ENCODE peak calls at places on chromosome 12, in six cellular contexts. R, J, C, B, A and E are unnamed samples.

GRCh38 chr12:52951126-52951525 is 2.2 kb downstream of the KRT18 start:
- DNase-seq in J (no peak), C (no peak), B (no peak), A (no peak), R (no peak), E (no peak)

GRCh38 chr12:19248929-19249602 is 119.5 kb downstream of the PLEKHA5 start:
- DNase-seq in B (no peak), J (no peak), C (no peak), A (peak), R (no peak), E (peak)

GRCh38 chr12:117502633-117503032 is 141.2 kb upstream of the NOS1 start:
- DNase-seq in A (no peak), J (no peak), R (no peak), C (no peak), B (no peak), E (no peak)

GRCh38 chr12:89451876-89452275 is 72.7 kb downstream of the GALNT4 start:
- DNase-seq in B (no peak), R (no peak), J (peak), A (peak), C (no peak), E (peak)

GRCh38 chr12:11717533-11717961 is 68.1 kb downstream of the ETV6 start:
- DNase-seq in R (no peak), C (no peak), B (no peak), J (no peak), A (peak), E (peak)

GRCh38 chr12:91182664-91183455 is at the start of gene DCN:
- DNase-seq in J (no peak), C (no peak), B (no peak), R (no peak), A (peak), E (no peak)

GRCh38 chr12:64522316-64522715 is 70.4 kb downstream of the TBK1 start:
- DNase-seq in B (no peak), C (peak), J (no peak), A (peak), R (no peak), E (no peak)

GRCh38 chr12:130155416-130156073 is 6.7 kb upstream of the FZD10 start:
- DNase-seq in R (no peak), C (no peak), J (no peak), B (no peak), A (no peak), E (peak)

GRCh38 chr12:117236456-117237001 is 46.3 kb upstream of the FBXO21 start:
- DNase-seq in J (peak), R (peak), B (peak), C (peak), A (peak), E (peak)

GRCh38 chr12:117134059-117134458 is 34.8 kb upstream of the TESC start:
- DNase-seq in B (no peak), R (no peak), A (peak), J (no peak), C (peak), E (no peak)

GRCh38 chr12:89768586-89769482 is 60.2 kb upstream of the ATP2B1 start:
- DNase-seq in R (no peak), C (no peak), B (no peak), J (no peak), A (peak), E (peak)

GRCh38 chr12:124049451-124050094 is 76.6 kb downstream of the ZNF664 start:
- DNase-seq in B (no peak), J (no peak), A (no peak), C (no peak), R (no peak), E (no peak)

GRCh38 chr12:62703011-62703380 is 232.0 kb downstream of the PPM1H start:
- DNase-seq in C (no peak), A (peak), J (no peak), B (no peak), R (no peak), E (peak)

GRCh38 chr12:52278530-52278929 is 4.1 kb downstream of the KRT86 start:
- DNase-seq in R (peak), B (no peak), J (no peak), C (no peak), A (no peak), E (no peak)

GRCh38 chr12:128076188-128076587 is 190.8 kb upstream of the TMEM132C start:
- DNase-seq in A (peak), R (no peak), B (no peak), C (no peak), J (no peak), E (peak)

GRCh38 chr12:28708918-28709371 is 440.1 kb upstream of the FAR2 start:
- DNase-seq in A (peak), R (no peak), B (no peak), C (no peak), J (no peak), E (no peak)

GRCh38 chr12:124518051-124518932 is 49.1 kb downstream of the NCOR2 start:
- DNase-seq in B (peak), A (peak), J (peak), C (no peak), R (peak), E (peak)

GRCh38 chr12:71648537-71648936 is 15.1 kb downstream of the ZFC3H1 start:
- DNase-seq in J (no peak), R (no peak), B (no peak), C (no peak), A (no peak), E (peak)

GRCh38 chr12:122079532-122080081 is 1.1 kb downstream of the MLXIP start:
- DNase-seq in A (no peak), C (peak), R (no peak), B (peak), J (no peak), E (no peak)

GRCh38 chr12:64190140-64190539 is 32.0 kb downstream of the KICS2 start:
- DNase-seq in B (no peak), A (no peak), C (no peak), R (no peak), J (no peak), E (no peak)

GRCh38 chr12:108009442-108009841 is 119.6 kb upstream of the WSCD2 start:
- DNase-seq in B (no peak), J (no peak), A (no peak), R (no peak), C (no peak), E (no peak)

GRCh38 chr12:132456186-132456943 is 33.6 kb upstream of the FBRSL1 start:
- DNase-seq in B (no peak), J (no peak), R (no peak), A (no peak), C (no peak), E (no peak)

GRCh38 chr12:59086124-59086523 is 165.8 kb upstream of the LRIG3 start:
- DNase-seq in B (no peak), C (no peak), J (no peak), R (no peak), A (no peak), E (peak)

GRCh38 chr12:97299867-97300266 is 162.7 kb upstream of the RMST start:
- DNase-seq in R (no peak), J (no peak), B (no peak), C (no peak), A (no peak), E (no peak)

GRCh38 chr12:49503674-49504180 is 35.1 kb upstream of the KCNH3 start:
- DNase-seq in A (no peak), C (no peak), R (peak), B (no peak), J (no peak), E (peak)

GRCh38 chr12:49296836-49297694 is 2.1 kb downstream of the PRPH start:
- DNase-seq in A (no peak), B (peak), R (peak), J (no peak), C (no peak), E (peak)

GRCh38 chr12:107912421-107913004 is 138.0 kb downstream of the ASCL4 start:
- DNase-seq in A (peak), J (no peak), R (peak), C (peak), B (peak), E (peak)

GRCh38 chr12:89507015-89507824 is 17.4 kb downstream of the GALNT4 start:
- DNase-seq in C (no peak), A (no peak), R (peak), J (no peak), B (no peak), E (no peak)

GRCh38 chr12:126700115-126700514 is 1566.9 kb upstream of the TMEM132C start:
- DNase-seq in B (no peak), A (no peak), J (no peak), R (no peak), C (no peak), E (no peak)

GRCh38 chr12:110932048-110932447 is 11.7 kb upstream of the MYL2 start:
- DNase-seq in R (no peak), B (no peak), A (no peak), C (no peak), J (no peak), E (no peak)

GRCh38 chr12:32025906-32026305 is 66.7 kb downstream of the RESF1 start:
- DNase-seq in A (no peak), B (no peak), R (no peak), J (no peak), C (peak), E (no peak)

GRCh38 chr12:44589697-44590096 is 286.4 kb downstream of the NELL2 start:
- DNase-seq in R (no peak), B (no peak), A (no peak), J (no peak), C (no peak), E (peak)

GRCh38 chr12:86249856-86250255 is 6.3 kb downstream of the MGAT4C start:
- DNase-seq in J (no peak), B (no peak), A (no peak), C (no peak), R (no peak), E (peak)

GRCh38 chr12:89351489-89352241 is 636 bp downstream of the DUSP6 start:
- DNase-seq in C (no peak), B (peak), J (peak), R (peak), A (peak), E (no peak)

GRCh38 chr12:46483572-46484395 is 111.2 kb upstream of the SLC38A2 start:
- DNase-seq in J (no peak), R (no peak), C (no peak), B (no peak), A (peak), E (peak)

GRCh38 chr12:46209914-46210834 is 58.7 kb downstream of the SLC38A1 start:
- DNase-seq in J (no peak), C (peak), R (peak), B (peak), A (no peak), E (peak)

GRCh38 chr12:49622501-49623141 is 740 bp upstream of the PRPF40B start:
- DNase-seq in J (no peak), R (peak), C (peak), B (peak), A (peak), E (no peak)

GRCh38 chr12:132449565-132450390 is 40.2 kb upstream of the FBRSL1 start:
- DNase-seq in R (no peak), A (no peak), C (no peak), B (no peak), J (no peak), E (no peak)

GRCh38 chr12:122368361-122369073 is 54.0 kb downstream of the CLIP1 start:
- DNase-seq in R (no peak), C (no peak), J (no peak), B (no peak), A (peak), E (peak)

GRCh38 chr12:47307680-47308399 is 228.1 kb upstream of the AMIGO2 start:
- DNase-seq in R (peak), C (peak), B (no peak), A (peak), J (no peak), E (peak)

DNA sequence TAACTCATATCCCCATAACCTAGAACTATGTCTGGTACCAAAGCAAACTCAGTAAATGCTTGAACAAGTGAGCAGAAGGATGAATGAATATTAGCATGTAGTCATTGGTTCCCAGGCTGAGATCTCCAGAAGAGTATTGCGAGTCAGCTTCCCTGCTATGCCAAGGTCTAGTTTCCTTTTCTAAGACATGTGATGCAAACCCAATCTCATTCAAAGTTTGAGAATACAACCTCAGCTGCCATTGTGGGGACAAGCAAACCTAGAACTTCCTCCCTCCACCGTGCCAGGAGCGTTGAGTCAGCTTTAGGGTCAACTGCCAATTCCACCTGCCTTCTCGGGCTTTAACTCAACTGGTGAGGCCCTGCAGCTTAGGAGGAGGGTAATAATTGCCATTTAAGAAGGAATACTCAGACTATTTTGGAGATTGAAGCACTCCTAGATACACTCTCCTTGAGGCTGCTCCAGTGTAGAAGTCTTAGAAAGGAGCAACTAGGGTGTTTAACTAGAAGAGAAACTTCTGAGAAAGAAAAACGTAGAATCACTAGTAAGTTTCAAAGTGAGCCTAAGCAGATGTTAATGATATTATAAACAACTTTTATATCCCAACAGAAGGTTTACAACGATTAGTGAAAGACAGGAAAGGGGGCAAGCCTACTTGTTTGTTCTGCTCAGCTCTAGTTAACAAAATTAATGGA is 96.8 kb downstream of the HELB start:
- DNase-seq in B (no peak), J (no peak), A (no peak), R (no peak), C (no peak), E (peak)
- TF ChIP-seq CTCF in B (no peak), J (no peak), A (no peak), R (no peak), C (no peak), E (no peak)

GRCh38 chr12:94193168-94193567 is 44.8 kb downstream of the PLXNC1 start:
- DNase-seq in B (no peak), A (no peak), C (no peak), R (no peak), J (no peak), E (no peak)
- H3K4me3 ChIP-seq in B (no peak), A (no peak), C (no peak), R (no peak), J (no peak), E (no peak)

GRCh38 chr12:25972783-25973182 is 14.3 kb downstream of the RASSF8 start:
- DNase-seq in J (no peak), C (no peak), B (no peak), A (peak), R (no peak), E (peak)

GRCh38 chr12:25971675-25972035 is 13.2 kb downstream of the RASSF8 start:
- DNase-seq in R (no peak), B (no peak), J (no peak), C (no peak), A (peak), E (no peak)

GRCh38 chr12:25975179-25975578 is 16.7 kb downstream of the RASSF8 start:
- DNase-seq in B (no peak), R (no peak), J (no peak), A (no peak), C (no peak), E (no peak)

GRCh38 chr12:25970082-25970481 is 11.6 kb downstream of the RASSF8 start:
- DNase-seq in B (no peak), J (no peak), C (no peak), R (no peak), A (no peak), E (no peak)

DNA sequence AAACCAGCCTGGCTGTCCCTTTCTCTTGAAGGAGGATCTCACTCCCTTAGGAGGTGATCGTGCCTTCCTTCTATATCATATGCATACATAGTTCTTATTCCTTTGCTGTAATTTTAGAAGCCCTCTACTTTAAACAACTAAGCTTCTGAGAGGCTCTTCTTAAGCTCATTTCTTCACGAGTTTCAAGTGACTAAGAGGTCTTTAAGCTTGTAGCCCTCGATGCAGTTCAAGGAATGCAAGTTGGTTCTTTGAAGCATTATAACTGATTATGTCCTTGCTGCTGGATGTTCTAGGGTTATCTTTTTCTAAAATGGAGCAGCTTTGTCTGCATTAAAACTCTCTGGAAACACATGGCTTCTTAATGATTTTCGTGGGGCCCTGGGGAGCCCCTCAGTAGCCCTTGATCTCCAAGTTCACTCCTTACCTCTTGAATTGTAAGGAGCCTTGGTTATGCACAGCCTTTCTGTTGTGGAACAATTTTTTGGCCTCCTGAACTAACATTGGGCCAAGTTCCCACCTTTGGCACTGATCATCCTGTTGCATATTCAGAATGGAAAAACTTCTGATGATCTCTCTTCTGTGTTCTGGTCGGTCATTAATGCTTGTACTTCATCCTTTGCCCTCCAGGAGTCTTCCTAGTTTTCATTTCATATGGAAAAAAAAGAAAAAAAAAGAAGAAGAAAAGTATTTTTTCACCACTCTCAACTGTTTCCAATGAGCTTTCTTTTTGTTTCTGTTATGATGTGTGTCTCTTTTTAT is 12.6 kb downstream of the RASSF8 start:
- DNase-seq in R (no peak), A (no peak), J (no peak), C (no peak), B (no peak), E (no peak)
- TF ChIP-seq CTCF in R (no peak), A (peak), J (no peak), C (no peak), B (no peak), E (no peak)

GRCh38 chr12:74170645-74171477 is 366.8 kb upstream of the ATXN7L3B start:
- DNase-seq in J (no peak), A (no peak), B (no peak), C (no peak), R (no peak), E (no peak)
- H3K4me3 ChIP-seq in J (no peak), A (no peak), B (no peak), C (no peak), R (no peak), E (no peak)

DNA sequence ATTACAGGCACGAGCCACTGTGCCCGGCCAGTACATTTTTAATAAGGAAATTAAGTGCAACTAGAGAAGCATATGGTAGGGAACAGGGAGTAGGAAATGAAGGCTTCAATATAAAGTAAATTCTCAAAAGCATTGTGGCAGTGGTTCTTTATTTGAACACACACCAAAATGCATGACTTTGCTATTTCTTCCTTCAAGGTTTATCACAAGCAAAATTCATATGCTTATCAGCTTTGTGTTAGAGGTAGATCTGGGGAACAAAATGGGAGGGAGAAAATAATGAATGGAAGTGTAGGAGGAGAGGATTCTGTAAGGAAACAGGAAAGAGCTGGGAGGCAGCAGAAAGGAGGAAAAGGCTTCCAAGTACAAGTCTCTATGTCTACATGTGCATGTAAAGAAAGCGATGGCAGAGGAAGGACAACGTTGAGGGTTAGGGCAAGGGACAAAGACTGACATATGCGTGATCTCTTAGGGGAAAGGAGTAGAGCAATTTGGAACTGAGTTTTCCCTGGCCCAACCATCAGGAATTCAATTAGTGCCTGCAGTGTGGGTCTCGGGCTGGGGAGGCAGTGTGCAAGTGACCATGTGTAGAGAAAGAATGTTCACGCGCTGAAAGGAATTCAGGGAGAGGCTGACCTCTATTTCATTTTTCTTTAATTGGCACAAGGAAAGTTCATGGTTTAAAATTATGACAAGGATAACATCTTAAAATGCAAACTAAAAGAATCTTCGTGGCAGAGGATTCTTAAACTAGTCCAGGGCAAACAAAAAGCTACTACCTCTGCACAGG is 22.9 kb upstream of the RASSF8 start:
- DNase-seq in J (no peak), A (peak), C (no peak), R (no peak), B (no peak), E (no peak)
- TF ChIP-seq CTCF in J (no peak), A (no peak), C (no peak), R (no peak), B (no peak), E (no peak)

GRCh38 chr12:54360717-54361456 is 3.4 kb downstream of the GPR84 start:
- DNase-seq in B (peak), C (peak), J (peak), A (peak), R (peak), E (peak)
- H3K4me3 ChIP-seq in B (no peak), C (no peak), J (no peak), A (no peak), R (no peak), E (no peak)